ENCODE peak calls at places on chromosomes 6 and 20, in five cellular contexts. Y, H, P, T and U are unnamed samples.

GRCh38 chr6:10518461-10519216 is 2.5 kb upstream of the GCNT2 start:
- DNase-seq in T (no peak), H (no peak), P (no peak), Y (peak), U (peak)

GRCh38 chr6:158654498-158654897 is 4.6 kb downstream of the SYTL3 start:
- DNase-seq in H (no peak), T (no peak), Y (peak), P (no peak), U (no peak)

GRCh38 chr6:54244430-54244829 is 63.8 kb upstream of the TINAG start:
- DNase-seq in H (no peak), T (no peak), P (no peak), Y (peak), U (no peak)

GRCh38 chr20:1291191-1291741 is 25.2 kb downstream of the SNPH start:
- DNase-seq in P (no peak), H (no peak), T (no peak), Y (peak), U (no peak)

GRCh38 chr6:30646450-30647038 is 389 bp upstream of the C6orf136 start:
- DNase-seq in P (no peak), T (peak), Y (peak), H (no peak), U (no peak)

GRCh38 chr6:88840289-88840688 is 123.1 kb downstream of the RNGTT start:
- DNase-seq in H (no peak), T (no peak), P (no peak), Y (no peak), U (no peak)

GRCh38 chr6:133890941-133891813 is 2.3 kb downstream of the TCF21 start:
- DNase-seq in H (no peak), Y (peak), P (peak), T (peak), U (no peak)

GRCh38 chr6:107340881-107341280 is 118.5 kb downstream of the PDSS2 start:
- DNase-seq in Y (no peak), P (no peak), H (no peak), T (no peak), U (no peak)

GRCh38 chr20:51695574-51696303 is 72.5 kb downstream of the ATP9A start:
- DNase-seq in Y (peak), H (peak), P (no peak), T (no peak), U (no peak)

GRCh38 chr6:107123501-107123900 is 8.2 kb upstream of the BEND3 start:
- DNase-seq in H (no peak), T (no peak), P (no peak), Y (no peak), U (no peak)

GRCh38 chr6:27138837-27139752 is 108.4 kb upstream of the PRSS16 start:
- DNase-seq in P (peak), H (no peak), Y (peak), T (peak), U (no peak)

GRCh38 chr6:36079596-36079995 is 50.7 kb upstream of the MAPK13 start:
- DNase-seq in P (no peak), H (no peak), Y (no peak), T (no peak), U (no peak)

GRCh38 chr20:21235713-21236445 is 67.3 kb upstream of the XRN2 start:
- DNase-seq in H (peak), Y (peak), T (peak), P (peak), U (peak)

DNA sequence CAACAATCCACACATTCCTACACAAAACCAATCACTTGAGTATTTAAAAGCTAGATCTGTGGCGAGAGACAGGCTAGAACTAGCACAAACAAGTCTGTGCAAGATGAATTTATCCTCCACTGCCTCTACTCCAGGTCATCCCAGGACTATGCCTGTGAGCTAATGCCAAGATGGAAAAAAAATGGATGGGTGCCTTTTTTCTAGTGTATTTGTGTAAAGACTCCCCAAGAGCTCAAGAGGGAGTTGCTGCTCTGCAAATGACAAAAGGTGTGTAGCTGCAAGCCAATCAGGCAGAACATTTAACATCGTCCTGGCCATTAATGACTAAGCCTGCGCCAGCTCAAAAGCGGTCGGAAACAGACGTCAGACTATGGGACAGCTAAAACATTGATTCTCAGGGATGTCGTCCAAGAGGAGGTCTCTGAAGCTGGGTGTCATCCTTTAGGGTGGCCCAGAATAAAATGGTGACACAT is 21.9 kb downstream of the ATXN1 start:
- DNase-seq in T (no peak), Y (no peak), P (no peak), H (no peak), U (no peak)
- TF ChIP-seq CTCF in T (no peak), Y (no peak), P (no peak), H (no peak), U (peak)

DNA sequence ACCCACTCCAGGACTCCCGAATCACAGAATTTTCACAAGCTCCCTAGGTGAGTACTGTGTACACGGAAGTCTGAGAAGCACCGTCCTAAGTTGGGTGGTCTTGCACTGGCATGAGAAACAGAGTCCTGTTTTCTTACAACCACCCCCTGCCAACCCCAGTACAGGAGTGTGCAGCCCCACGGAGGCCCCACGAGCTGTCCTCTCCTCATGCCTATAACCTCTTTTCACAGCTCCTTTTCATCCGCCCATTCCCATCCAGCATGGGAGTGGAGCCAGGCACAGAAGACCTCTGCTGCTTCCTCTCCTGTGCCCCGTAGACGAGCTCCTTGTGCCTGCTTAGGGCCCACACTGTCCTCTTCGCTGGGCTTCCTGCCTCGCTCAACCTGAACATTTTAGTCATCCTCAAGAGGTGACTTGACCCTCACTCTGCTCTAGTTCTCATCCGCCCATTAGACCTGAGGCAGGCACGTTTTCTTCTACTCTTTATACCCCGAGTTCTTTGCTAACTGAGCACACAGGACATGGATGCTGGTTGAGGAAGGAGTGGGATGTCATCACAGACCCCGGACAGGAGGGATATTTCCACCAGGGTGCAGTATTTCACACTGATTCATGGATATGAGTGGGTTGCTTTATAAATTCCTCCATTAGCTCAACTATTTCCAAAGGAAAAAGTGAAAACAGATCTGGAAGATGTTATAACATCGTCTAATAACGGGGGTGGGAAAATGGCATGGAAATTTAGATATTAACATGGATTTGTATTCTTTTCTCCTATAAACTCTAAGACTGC is 160.5 kb downstream of the TTLL2 start:
- DNase-seq in Y (peak), H (no peak), P (no peak), T (no peak), U (no peak)
- TF ChIP-seq CTCF in Y (peak), H (no peak), P (peak), T (peak), U (peak)

DNA sequence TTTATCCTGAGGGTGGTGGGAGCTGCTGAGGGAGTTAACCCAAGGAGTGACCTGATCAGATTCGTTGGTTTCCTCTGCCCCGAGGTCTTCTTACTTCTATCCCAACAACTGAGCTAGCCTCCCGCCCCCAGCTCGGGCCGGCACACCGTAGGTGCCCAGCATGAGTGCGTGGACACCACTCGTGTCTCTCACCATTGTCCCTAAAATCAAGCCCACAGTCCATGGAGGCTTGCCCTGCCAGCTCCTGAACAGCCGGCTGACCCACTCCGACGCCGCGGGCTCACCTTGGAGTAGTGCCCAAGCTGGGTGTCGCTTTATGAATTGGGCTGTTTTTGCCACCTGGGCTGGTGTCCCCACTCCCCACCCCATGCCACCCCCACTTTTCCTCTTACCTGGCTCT is 59.0 kb upstream of the CCDC167 start:
- DNase-seq in Y (no peak), H (no peak), P (no peak), T (no peak), U (no peak)
- TF ChIP-seq CTCF in Y (no peak), H (no peak), P (no peak), T (no peak), U (no peak)

DNA sequence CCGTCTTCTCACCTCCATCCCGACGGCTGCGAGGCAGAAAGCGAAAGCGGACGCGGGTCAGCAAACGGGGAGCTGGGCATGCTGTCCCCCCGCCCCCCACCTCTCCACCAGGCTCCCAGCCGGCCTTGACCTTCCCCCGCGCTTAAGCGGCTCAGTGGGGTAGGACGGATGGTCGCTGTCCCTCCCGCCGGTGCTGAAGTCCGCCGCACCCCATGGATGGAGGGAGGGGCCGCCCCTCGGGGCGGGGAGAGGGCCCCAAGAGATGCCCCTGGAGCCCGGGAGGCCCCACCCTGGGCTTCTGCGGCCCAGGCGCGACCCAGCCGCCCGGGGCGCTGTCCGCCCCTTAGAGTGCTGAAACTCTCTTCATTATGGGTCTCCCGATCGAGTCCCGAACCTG is at the start of gene KCNB1:
- DNase-seq in Y (peak), H (no peak), T (peak), P (peak), U (no peak)
- TF ChIP-seq CTCF in Y (no peak), H (no peak), T (no peak), P (peak), U (no peak)

DNA sequence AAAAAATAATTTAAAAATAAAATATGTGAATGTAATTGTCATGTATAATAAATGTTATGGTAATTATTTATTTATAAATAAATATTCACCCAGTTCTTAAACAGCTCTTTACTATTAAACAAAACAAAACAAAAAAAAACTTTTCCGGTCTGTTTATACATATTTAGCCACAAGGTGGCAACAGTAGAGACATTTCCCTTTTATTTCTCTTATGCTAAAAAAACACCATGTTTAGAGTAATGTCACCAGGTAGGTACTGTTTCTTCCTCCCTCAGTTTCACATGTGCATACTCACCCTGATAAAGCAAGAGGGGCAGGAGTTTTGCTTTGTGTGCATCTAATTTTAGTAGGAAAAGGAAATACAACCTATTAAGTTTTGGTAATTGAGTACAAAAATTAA is 610.4 kb upstream of the IMPG1 start:
- DNase-seq in H (no peak), P (no peak), Y (peak), T (no peak), U (no peak)
- TF ChIP-seq CTCF in H (peak), P (peak), Y (peak), T (peak), U (peak)

GRCh38 chr20:63935447-63935846 is 20.8 kb downstream of the UCKL1 start:
- DNase-seq in T (no peak), H (no peak), Y (no peak), P (no peak), U (no peak)

GRCh38 chr20:63932606-63933160 is 23.5 kb downstream of the UCKL1 start:
- DNase-seq in Y (no peak), T (no peak), H (no peak), P (no peak), U (no peak)

GRCh38 chr20:63931735-63932134 is 24.5 kb downstream of the UCKL1 start:
- DNase-seq in P (no peak), T (no peak), Y (no peak), H (no peak), U (no peak)

GRCh38 chr20:63933646-63934045 is 22.6 kb downstream of the UCKL1 start:
- DNase-seq in P (no peak), T (no peak), Y (no peak), H (no peak), U (no peak)

GRCh38 chr20:63934271-63935068 is 21.7 kb downstream of the UCKL1 start:
- DNase-seq in H (no peak), T (no peak), Y (no peak), P (peak), U (no peak)
- TF ChIP-seq CTCF in H (peak), T (peak), Y (peak), P (peak), U (peak)